ENCODE peak calls at places on chromosomes 16 and 17, in five cellular contexts. R is NCI-H2029; W is aorta; B is left cardiac atrium; M is CD4-positive, alpha-beta memory T cell. C is an unnamed sample.

GRCh38 chr16:56343661-56344517 is 81.5 kb downstream of the AMFR start:
- DNase-seq in W (peak), R (no peak), M (no peak), B (no peak), C (no peak)

GRCh38 chr17:63431939-63432804 is 13.9 kb downstream of the CYB561 start:
- DNase-seq in B (peak), M (no peak), R (peak), W (no peak), C (no peak)

GRCh38 chr17:50764860-50765259 is 2.5 kb downstream of the ANKRD40CL start:
- DNase-seq in B (no peak), M (no peak), W (no peak), R (no peak), C (no peak)

GRCh38 chr17:33686171-33686570 is 393.1 kb upstream of the ASIC2 start:
- DNase-seq in W (no peak), B (no peak), M (no peak), R (no peak), C (no peak)

GRCh38 chr17:65163990-65164495 is 26.9 kb downstream of the RGS9 start:
- DNase-seq in W (peak), R (no peak), M (peak), B (no peak), C (peak)

GRCh38 chr16:14559809-14560227 is 70.2 kb downstream of the PARN start:
- DNase-seq in R (peak), M (no peak), W (no peak), B (peak), C (peak)

GRCh38 chr16:88804552-88805339 is 1.2 kb downstream of the CDT1 start:
- DNase-seq in B (no peak), M (no peak), W (no peak), R (peak), C (no peak)

GRCh38 chr16:8877894-8878522 is 4.1 kb upstream of the LITAFD start:
- DNase-seq in M (no peak), B (no peak), W (no peak), R (no peak), C (no peak)

GRCh38 chr17:77327566-77328463 is 187.0 kb downstream of the SEC14L1 start:
- DNase-seq in W (no peak), B (no peak), M (no peak), R (no peak), C (no peak)

GRCh38 chr16:23991044-23991443 is 155.3 kb downstream of the PRKCB start:
- DNase-seq in R (no peak), W (no peak), B (no peak), M (no peak), C (no peak)

GRCh38 chr16:69482410-69482951 is 58.1 kb downstream of the CYB5B start:
- DNase-seq in M (no peak), B (peak), R (no peak), W (peak), C (peak)

GRCh38 chr16:86761117-86761971 is 183.0 kb downstream of the FOXL1 start:
- DNase-seq in R (no peak), B (peak), W (peak), M (no peak), C (peak)

GRCh38 chr16:64892843-64893242 is 229.0 kb downstream of the CDH11 start:
- DNase-seq in W (no peak), M (no peak), R (no peak), B (no peak), C (no peak)